ENCODE peak calls at places on chromosomes 16 and 17, in eight cellular contexts. J, N, Z, W, H, C, Q and U are unnamed samples. For H3K36me3 and H3K4me1, the result is how much of the 10 kb centered on the place peaks cover.

GRCh38 chr17:27376637-27377547 is 79.4 kb upstream of the KSR1 start:
- DNase-seq in Q (no peak), C (no peak), H (no peak), N (no peak), Z (no peak), J (peak), W (no peak), U (no peak)

GRCh38 chr16:47013172-47013571 is 39.7 kb upstream of the DNAJA2 start:
- DNase-seq in Z (no peak), H (no peak), Q (no peak), C (no peak), J (no peak), W (no peak), N (no peak), U (no peak)

GRCh38 chr17:74545456-74546230 is at the start of gene CD300C:
- DNase-seq in J (no peak), Q (no peak), C (no peak), Z (no peak), H (peak), N (no peak), W (no peak), U (no peak)

GRCh38 chr17:46147167-46147749 is 46.0 kb downstream of the KANSL1 start:
- DNase-seq in Z (no peak), J (no peak), C (no peak), N (no peak), Q (no peak), H (no peak), W (no peak), U (no peak)

GRCh38 chr17:83104577-83105505 is 25.4 kb downstream of the METRNL start:
- DNase-seq in Q (no peak), N (no peak), Z (no peak), C (no peak), W (no peak), H (no peak), J (no peak), U (no peak)

GRCh38 chr17:52470553-52470952 is 312.0 kb upstream of the CA10 start:
- DNase-seq in H (no peak), C (no peak), J (no peak), Z (no peak), Q (no peak), W (no peak), N (peak), U (no peak)

GRCh38 chr16:445566-445965 is 20.1 kb downstream of the RAB11FIP3 start:
- DNase-seq in W (no peak), J (no peak), H (no peak), Z (no peak), C (no peak), Q (no peak), N (no peak), U (no peak)

GRCh38 chr16:66455970-66456369 is 28.9 kb downstream of the BEAN1 start:
- DNase-seq in Z (no peak), N (no peak), J (no peak), C (no peak), Q (no peak), H (no peak), W (no peak), U (no peak)

GRCh38 chr17:32693135-32693897 is 183.6 kb downstream of the MYO1D start:
- DNase-seq in J (no peak), N (no peak), Q (no peak), Z (no peak), C (no peak), W (no peak), H (no peak), U (no peak)

GRCh38 chr16:23838485-23839142 is 2.8 kb downstream of the PRKCB start:
- DNase-seq in N (no peak), J (no peak), Z (no peak), C (no peak), Q (no peak), W (no peak), H (no peak), U (no peak)

GRCh38 chr17:65785109-65785508 is 223.7 kb upstream of the AXIN2 start:
- DNase-seq in H (no peak), N (no peak), J (peak), C (no peak), Q (peak), W (no peak), Z (peak), U (no peak)

GRCh38 chr17:48593840-48594411 is 347 bp upstream of the HOXB5 start:
- DNase-seq in Z (no peak), W (peak), N (peak), C (peak), Q (peak), H (peak), J (peak), U (peak)

GRCh38 chr17:63703556-63704258 is 3.8 kb upstream of the LIMD2 start:
- DNase-seq in H (no peak), W (no peak), N (no peak), Z (no peak), Q (no peak), C (no peak), J (no peak), U (no peak)

GRCh38 chr17:44006581-44007345 is 2.3 kb downstream of the NAGS start:
- DNase-seq in H (peak), N (peak), C (peak), W (peak), Q (peak), J (peak), Z (peak), U (peak)

GRCh38 chr16:85386467-85387170 is 226.5 kb upstream of the GSE1 start:
- DNase-seq in Z (no peak), W (no peak), N (no peak), Q (no peak), J (no peak), H (no peak), C (no peak), U (no peak)

GRCh38 chr16:27625050-27625697 is 75.2 kb downstream of the KATNIP start:
- DNase-seq in Z (no peak), N (no peak), W (no peak), Q (peak), C (no peak), H (no peak), J (peak), U (no peak)

GRCh38 chr17:66347661-66348604 is 45.5 kb downstream of the PRKCA start:
- DNase-seq in N (no peak), C (no peak), Q (no peak), H (no peak), W (no peak), Z (no peak), J (peak), U (no peak)

GRCh38 chr17:20922128-20922670 is 120.6 kb downstream of the USP22 start:
- DNase-seq in H (no peak), Z (peak), N (no peak), C (no peak), W (peak), J (peak), Q (no peak), U (no peak)

GRCh38 chr16:11088432-11088794 is 144.0 kb downstream of the CLEC16A start:
- DNase-seq in J (no peak), W (no peak), N (no peak), H (no peak), Z (no peak), C (no peak), Q (no peak), U (no peak)

GRCh38 chr17:79616801-79617200 is 6.0 kb upstream of the RBFOX3 start:
- DNase-seq in N (no peak), Z (no peak), C (no peak), W (no peak), H (no peak), J (no peak), Q (no peak), U (no peak)

GRCh38 chr17:5592382-5592781 is 8.1 kb upstream of the NLRP1 start:
- DNase-seq in Z (no peak), W (no peak), J (peak), H (peak), C (no peak), N (peak), Q (peak), U (peak)

GRCh38 chr16:66432429-66432828 is 5.3 kb downstream of the BEAN1 start:
- DNase-seq in N (no peak), W (no peak), Z (no peak), Q (no peak), C (no peak), J (no peak), H (no peak), U (no peak)

GRCh38 chr16:86881118-86881510 is 302.8 kb downstream of the FOXL1 start:
- DNase-seq in J (no peak), Z (no peak), H (no peak), C (no peak), Q (no peak), W (no peak), N (no peak), U (no peak)

GRCh38 chr17:73690581-73691135 is 46.4 kb upstream of the SDK2 start:
- DNase-seq in Q (no peak), Z (no peak), N (peak), W (no peak), J (no peak), H (no peak), C (no peak), U (no peak)

GRCh38 chr16:88754109-88754911 is 30.7 kb downstream of the PIEZO1 start:
- DNase-seq in C (no peak), J (peak), H (no peak), N (no peak), Z (no peak), Q (no peak), W (no peak), U (no peak)

GRCh38 chr16:58464916-58465731 is 34.8 kb upstream of the NDRG4 start:
- DNase-seq in H (peak), Q (peak), C (no peak), W (no peak), Z (no peak), J (no peak), N (peak), U (no peak)

GRCh38 chr16:29804455-29805231 is 1.7 kb upstream of the MAZ start:
- DNase-seq in W (peak), N (peak), Q (no peak), C (peak), Z (peak), H (no peak), J (peak), U (no peak)

GRCh38 chr16:11759163-11759834 is 16.6 kb upstream of the TXNDC11 start:
- DNase-seq in N (no peak), Q (no peak), Z (no peak), C (peak), H (no peak), W (no peak), J (no peak), U (no peak)

GRCh38 chr16:728131-728889 is 1.4 kb downstream of the HAGHL start:
- DNase-seq in Z (peak), H (peak), N (peak), W (peak), C (peak), J (peak), Q (peak), U (peak)

GRCh38 chr16:49280022-49280741 is 1.5 kb downstream of the CBLN1 start:
- DNase-seq in C (no peak), Q (peak), H (peak), N (peak), J (no peak), W (no peak), Z (no peak), U (no peak)

GRCh38 chr17:49146620-49147306 is 14.2 kb downstream of the B4GALNT2 start:
- DNase-seq in Q (no peak), C (no peak), Z (peak), J (peak), H (no peak), W (no peak), N (peak), U (no peak)

GRCh38 chr16:81581107-81581506 is 136.5 kb downstream of the CMIP start:
- DNase-seq in W (no peak), C (peak), H (no peak), J (no peak), Z (peak), Q (peak), N (no peak), U (no peak)

GRCh38 chr16:89047331-89048086 is 46.1 kb upstream of the ACSF3 start:
- DNase-seq in C (no peak), W (peak), Z (no peak), J (no peak), H (no peak), N (no peak), Q (no peak), U (no peak)

GRCh38 chr17:4968166-4968915 is 724 bp upstream of the SPAG7 start:
- DNase-seq in W (no peak), J (no peak), Z (peak), C (no peak), Q (peak), N (peak), H (peak), U (no peak)

GRCh38 chr17:68356520-68356919 is 65.2 kb downstream of the ARSG start:
- DNase-seq in J (no peak), C (no peak), Z (no peak), N (no peak), W (no peak), Q (no peak), H (no peak), U (peak)

GRCh38 chr17:44628234-44629188 is 27.8 kb upstream of the MEIOC start:
- DNase-seq in H (peak), Q (no peak), N (peak), C (no peak), W (no peak), J (no peak), Z (no peak), U (peak)

GRCh38 chr16:73058221-73058615 is 10.3 kb upstream of the ZFHX3 start:
- DNase-seq in N (no peak), H (peak), J (no peak), C (peak), Q (peak), W (peak), Z (peak), U (no peak)

GRCh38 chr16:4360538-4361021 is 9.5 kb upstream of the PAM16 start:
- DNase-seq in H (no peak), Q (peak), N (peak), J (no peak), C (no peak), W (no peak), Z (no peak), U (no peak)
- H3K36me3 ChIP-seq in H (under half), Q (under half), N (under half), J (under half), C (under half), W (under half), Z (under half), U (half or more)

DNA sequence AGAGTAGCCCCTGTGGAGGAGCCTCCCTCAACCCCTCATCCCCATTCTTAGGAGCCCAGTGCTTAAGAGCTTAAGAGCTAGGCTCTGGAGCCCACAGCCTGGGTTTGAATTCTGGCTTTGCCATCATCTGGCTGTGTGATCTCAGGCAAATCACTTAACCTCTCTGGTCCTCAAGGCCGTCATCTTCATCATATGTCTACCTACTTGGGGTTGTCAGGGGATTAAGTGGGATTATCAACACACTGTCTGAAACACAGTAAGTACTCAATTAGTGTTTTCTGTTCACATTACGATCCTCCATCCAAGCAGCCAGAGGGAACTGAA is 4.8 kb downstream of the SREBF1 start:
- DNase-seq in J (no peak), Z (no peak), H (peak), W (no peak), N (no peak), C (no peak), Q (no peak), U (no peak)
- H3K4me1 ChIP-seq in J (under half), Z (half or more), H (under half), W (under half), N (under half), C (half or more), Q (under half), U (under half)

DNA sequence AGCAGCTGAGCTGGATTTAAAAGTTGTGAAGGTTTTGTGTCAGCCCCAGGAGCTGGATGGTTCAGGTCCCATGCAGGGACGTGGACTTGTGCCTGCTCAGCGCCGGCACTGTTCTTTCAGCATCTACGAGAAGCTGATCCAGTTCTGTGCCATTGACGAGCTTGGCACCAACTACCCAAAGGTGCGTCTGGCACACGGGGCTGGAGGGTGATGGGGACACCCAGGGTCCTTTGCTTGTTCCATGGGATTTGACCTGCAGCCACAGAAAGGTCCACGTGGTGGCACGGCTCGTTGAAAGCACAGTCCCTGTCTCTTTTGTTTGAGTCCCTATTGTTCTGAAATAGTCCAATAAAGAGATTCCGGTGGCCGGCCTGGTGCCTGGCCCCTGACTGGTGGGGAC is 18.1 kb upstream of the ITGB4 start:
- DNase-seq in N (no peak), Z (no peak), J (no peak), H (no peak), C (no peak), W (no peak), Q (no peak), U (no peak)
- H3K36me3 ChIP-seq in N (under half), Z (under half), J (half or more), H (under half), C (half or more), W (half or more), Q (under half), U (half or more)

GRCh38 chr17:1365445-1366039 is 34.5 kb downstream of the YWHAE start:
- DNase-seq in C (peak), J (peak), H (peak), Z (peak), W (no peak), Q (peak), N (peak), U (peak)
- H3K4me1 ChIP-seq in C (half or more), J (under half), H (under half), Z (under half), W (half or more), Q (under half), N (under half), U (under half)

GRCh38 chr17:28911411-28912045 is 8.6 kb upstream of the DHRS13 start:
- DNase-seq in N (no peak), W (no peak), J (no peak), H (no peak), Q (no peak), Z (no peak), C (no peak), U (no peak)

GRCh38 chr17:28912938-28913333 is 10.1 kb upstream of the DHRS13 start:
- DNase-seq in J (no peak), Q (no peak), C (no peak), Z (no peak), N (no peak), W (no peak), H (no peak), U (no peak)

GRCh38 chr17:28910534-28910933 is 7.7 kb upstream of the DHRS13 start:
- DNase-seq in W (no peak), Q (no peak), Z (no peak), J (no peak), H (no peak), N (no peak), C (no peak), U (no peak)

GRCh38 chr17:28908640-28909098 is 5.8 kb upstream of the DHRS13 start:
- DNase-seq in W (no peak), N (no peak), H (no peak), Z (no peak), J (peak), Q (no peak), C (no peak), U (no peak)

GRCh38 chr17:28912281-28912937 is 9.5 kb upstream of the DHRS13 start:
- DNase-seq in C (no peak), J (no peak), H (no peak), W (no peak), N (no peak), Z (no peak), Q (no peak), U (no peak)
- H3K36me3 ChIP-seq in C (half or more), J (half or more), H (half or more), W (half or more), N (half or more), Z (half or more), Q (under half), U (half or more)

DNA sequence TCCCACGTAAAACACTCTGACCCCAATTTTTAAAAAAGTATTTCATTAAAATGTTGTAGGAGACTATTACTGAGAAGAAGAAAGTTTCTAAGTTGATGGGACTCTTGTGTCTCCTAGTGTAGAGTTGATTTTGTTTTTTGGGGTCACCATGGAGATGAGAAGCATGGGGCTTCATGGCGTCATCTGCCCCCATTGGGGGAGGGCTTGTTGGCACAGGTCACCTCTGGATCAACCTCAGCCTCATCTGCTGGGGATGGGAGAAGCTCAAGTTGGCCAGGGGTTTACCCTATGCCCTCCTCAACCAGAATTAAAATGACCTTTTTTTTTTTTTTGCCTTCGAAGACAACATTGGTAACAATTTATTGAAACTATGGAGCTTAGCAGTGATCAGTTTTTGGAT is 28.3 kb downstream of the MSI2 start:
- DNase-seq in J (no peak), W (no peak), N (no peak), Q (no peak), H (no peak), Z (no peak), C (no peak), U (no peak)
- H3K4me1 ChIP-seq in J (under half), W (half or more), N (under half), Q (under half), H (under half), Z (under half), C (under half), U (under half)

GRCh38 chr16:2438121-2438520 is 8.9 kb downstream of the CCNF start:
- DNase-seq in N (no peak), H (no peak), C (no peak), Z (no peak), J (no peak), W (no peak), Q (no peak), U (no peak)
- H3K36me3 ChIP-seq in N (under half), H (under half), C (under half), Z (under half), J (half or more), W (under half), Q (under half), U (under half)

GRCh38 chr17:57609878-57610270 is 135.2 kb downstream of the CCDC182 start:
- DNase-seq in Z (no peak), H (no peak), N (no peak), C (no peak), J (no peak), W (no peak), Q (no peak), U (no peak)
- H3K4me1 ChIP-seq in Z (under half), H (under half), N (under half), C (under half), J (under half), W (under half), Q (under half), U (under half)

DNA sequence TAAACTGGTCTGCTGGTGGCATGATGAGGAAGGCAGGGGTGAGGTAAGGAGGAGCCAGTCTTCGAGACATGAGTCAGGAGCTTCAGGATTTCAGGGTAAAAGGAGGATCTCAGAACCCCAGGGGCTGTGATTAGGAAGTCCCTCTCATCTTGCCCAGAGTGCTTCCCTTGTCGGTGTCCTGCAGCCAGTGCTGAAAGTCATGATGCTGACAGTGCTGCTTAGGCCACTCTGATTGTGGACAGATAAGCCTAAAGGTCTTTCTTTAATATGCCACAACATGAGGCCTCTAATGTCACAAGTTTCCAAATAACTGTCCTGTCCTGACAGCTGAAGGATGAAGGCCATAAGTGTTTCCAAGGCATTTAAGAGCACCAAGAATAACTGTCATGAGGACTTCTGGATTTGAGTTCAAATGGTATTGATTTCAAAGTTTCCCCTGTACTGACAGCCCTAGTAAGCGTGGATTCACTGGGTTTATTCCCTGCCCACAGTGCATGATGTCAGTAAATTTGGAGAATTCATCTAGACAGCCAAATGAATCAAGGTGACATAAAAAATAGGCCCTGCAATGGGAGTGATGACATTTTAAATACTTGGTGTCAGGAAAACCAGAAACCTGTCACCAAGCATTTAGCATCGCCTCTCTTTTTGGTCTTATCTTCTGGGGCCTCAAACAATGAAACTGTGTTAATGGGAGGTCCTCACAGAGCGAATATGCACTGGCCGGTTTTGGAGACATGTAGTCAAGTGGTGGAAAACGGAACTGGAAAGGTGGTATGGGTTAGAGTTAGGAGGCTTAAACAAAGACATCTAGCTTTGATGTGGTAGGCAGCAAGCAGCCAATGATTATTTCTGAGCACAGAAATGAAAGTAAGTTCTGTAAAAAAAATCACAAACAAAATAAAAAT is 29.2 kb downstream of the COG4 start:
- DNase-seq in W (no peak), Q (no peak), Z (no peak), J (no peak), H (peak), N (no peak), C (no peak), U (no peak)
- H3K36me3 ChIP-seq in W (half or more), Q (under half), Z (under half), J (half or more), H (under half), N (under half), C (half or more), U (half or more)